ENCODE peak calls at places on chromosomes 11 and 22, in six cellular contexts. O is prostate gland, R is epithelial cell of esophagus, T is BE2C, D is astrocyte of the spinal cord, S is SW480. Y is an unnamed sample.

GRCh38 chr22:42786606-42787356 is 66.1 kb upstream of the A4GALT start:
- DNase-seq in O (no peak), R (no peak), T (no peak), D (no peak), S (no peak), Y (no peak)

GRCh38 chr11:90476442-90477007 is 253.7 kb upstream of the CHORDC1 start:
- DNase-seq in O (no peak), R (peak; percentile 86), T (peak; percentile 49), D (peak; percentile 33), S (peak; percentile 46), Y (no peak)

GRCh38 chr11:46942172-46942571 is 5.6 kb downstream of the CSTPP1 start:
- DNase-seq in O (no peak), R (no peak), T (no peak), D (no peak), S (no peak), Y (no peak)

GRCh38 chr11:96113100-96113710 is 189.3 kb upstream of the MTMR2 start:
- DNase-seq in O (no peak), R (peak; percentile 18), T (no peak), D (peak; percentile 84), S (no peak), Y (no peak)

GRCh38 chr11:122192634-122193245 is 76.7 kb upstream of the BLID start:
- DNase-seq in O (no peak), R (no peak), T (no peak), D (peak; percentile 66), S (no peak), Y (no peak)

GRCh38 chr11:8059571-8060011 is 21.4 kb upstream of the TUB start:
- DNase-seq in O (no peak), R (no peak), T (no peak), D (no peak), S (no peak), Y (no peak)

GRCh38 chr11:18798941-18799469 is 7.4 kb upstream of the PTPN5 start:
- DNase-seq in O (no peak), R (peak; percentile 85), T (no peak), D (no peak), S (no peak), Y (no peak)

GRCh38 chr11:34792814-34793241 is 123.4 kb downstream of the APIP start:
- DNase-seq in O (peak; percentile 44), R (no peak), T (no peak), D (no peak), S (no peak), Y (no peak)

Y was measured in central memory CD4-positive, alpha-beta T cell.